ENCODE peak calls at places on chromosomes 7 and 10, in eight cellular contexts. W, M, K, Q, O, G, Y and R are unnamed samples.

GRCh38 chr10:132376394-132376851 is 20.6 kb upstream of the PWWP2B start:
- DNase-seq in W (no peak), M (no peak), K (no peak), Q (no peak), O (no peak), G (no peak), Y (no peak), R (no peak)

GRCh38 chr10:110212119-110213006 is 5.0 kb downstream of the MXI1 start:
- DNase-seq in W (no peak), M (no peak), K (no peak), Q (peak; percentile 74), O (peak; percentile 79), G (peak; percentile 47), Y (no peak), R (peak; percentile 65)

GRCh38 chr10:14774797-14775196 is at the start of gene FAM107B:
- DNase-seq in W (no peak), M (no peak), K (no peak), Q (no peak), O (no peak), G (no peak), Y (peak; percentile 48), R (no peak)

GRCh38 chr10:30436688-30437038 is 2.7 kb downstream of the MAP3K8 start:
- DNase-seq in W (no peak), M (no peak), K (peak; percentile 29), Q (no peak), O (no peak), G (no peak), Y (no peak), R (no peak)

GRCh38 chr7:151240942-151241754 is 7.3 kb downstream of the SMARCD3 start:
- DNase-seq in W (no peak), M (no peak), K (no peak), Q (no peak), O (no peak), G (no peak), Y (no peak), R (no peak)

GRCh38 chr10:121452581-121452980 is 145.7 kb downstream of the FGFR2 start:
- DNase-seq in W (no peak), M (no peak), K (no peak), Q (no peak), O (peak; percentile 68), G (no peak), Y (no peak), R (no peak)

GRCh38 chr10:61078542-61078941 is 134.6 kb upstream of the RHOBTB1 start:
- DNase-seq in W (no peak), M (no peak), K (no peak), Q (no peak), O (no peak), G (no peak), Y (no peak), R (no peak)

GRCh38 chr10:128360783-128361182 is 234.6 kb upstream of the MKI67 start:
- DNase-seq in W (no peak), M (no peak), K (no peak), Q (no peak), O (no peak), G (no peak), Y (no peak), R (no peak)

GRCh38 chr7:44273681-44274622 is 51.4 kb downstream of the CAMK2B start:
- DNase-seq in W (no peak), M (no peak), K (no peak), Q (no peak), O (no peak), G (no peak), Y (no peak), R (no peak)

GRCh38 chr7:117401293-117402002 is 25.8 kb downstream of the ASZ1 start:
- DNase-seq in W (no peak), M (peak; percentile 27), K (peak; percentile 23), Q (no peak), O (no peak), G (no peak), Y (peak; percentile 15), R (no peak)

GRCh38 chr7:41862261-41862660 is 159.4 kb upstream of the INHBA start:
- DNase-seq in W (no peak), M (no peak), K (no peak), Q (no peak), O (no peak), G (no peak), Y (no peak), R (no peak)

GRCh38 chr7:109206196-109206595 is 636.5 kb downstream of the DNAJB9 start:
- DNase-seq in W (no peak), M (no peak), K (no peak), Q (no peak), O (no peak), G (no peak), Y (peak; percentile 9), R (no peak)

GRCh38 chr10:29948971-29949370 is 110.4 kb downstream of the JCAD start:
- DNase-seq in W (peak; percentile 51), M (no peak), K (peak; percentile 61), Q (no peak), O (no peak), G (no peak), Y (peak; percentile 10), R (no peak)

GRCh38 chr7:64558781-64559180 is 4.1 kb downstream of the ZNF680 start:
- DNase-seq in W (no peak), M (no peak), K (peak; percentile 40), Q (no peak), O (no peak), G (no peak), Y (no peak), R (no peak)

GRCh38 chr10:96413151-96413787 is 54.5 kb upstream of the OPALIN start:
- DNase-seq in W (no peak), M (no peak), K (no peak), Q (peak; percentile 12), O (no peak), G (no peak), Y (no peak), R (no peak)

GRCh38 chr7:116733924-116734591 is 62.1 kb downstream of the MET start:
- DNase-seq in W (no peak), M (no peak), K (no peak), Q (no peak), O (no peak), G (no peak), Y (no peak), R (no peak)